ENCODE peak calls at places on chromosomes 13 and 19, in ten cellular contexts. X, I, H, B, C, T, P, G, Q and U are unnamed samples.

GRCh38 chr13:101556676-101557121 is 104.2 kb downstream of the ITGBL1 start:
- DNase-seq in Q (no peak), X (no peak), H (no peak), B (no peak), G (no peak), C (no peak), P (peak), I (no peak), T (no peak), U (peak)

GRCh38 chr13:113947321-113948033 is 26.4 kb downstream of the C13orf46 start:
- DNase-seq in T (no peak), X (no peak), I (no peak), H (no peak), P (peak), G (peak), Q (no peak), C (no peak), B (no peak), U (peak)

GRCh38 chr19:55066107-55066709 is 3.3 kb upstream of the RDH13 start:
- DNase-seq in Q (no peak), B (no peak), C (no peak), X (no peak), I (no peak), P (no peak), T (no peak), G (no peak), H (no peak), U (no peak)

GRCh38 chr13:22967669-22968068 is 213.1 kb upstream of the SGCG start:
- DNase-seq in Q (no peak), H (no peak), X (no peak), I (no peak), P (no peak), G (no peak), T (no peak), C (no peak), B (no peak), U (no peak)

GRCh38 chr19:29505034-29505824 is 20.6 kb upstream of the VSTM2B start:
- DNase-seq in P (no peak), X (peak), G (no peak), B (peak), T (no peak), H (no peak), I (no peak), Q (no peak), C (peak), U (no peak)

GRCh38 chr19:4676955-4677731 is 7.0 kb upstream of the MYDGF start:
- DNase-seq in T (no peak), B (peak), P (peak), C (no peak), H (no peak), I (no peak), X (peak), G (no peak), Q (peak), U (no peak)

GRCh38 chr19:42392165-42392564 is 2.1 kb upstream of the CNFN start:
- DNase-seq in B (no peak), H (no peak), Q (no peak), T (no peak), G (no peak), C (no peak), P (no peak), X (no peak), I (no peak), U (no peak)

GRCh38 chr19:10122066-10122465 is 2.4 kb upstream of the EIF3G start:
- DNase-seq in G (no peak), P (no peak), Q (no peak), C (no peak), T (no peak), X (no peak), H (no peak), I (no peak), B (no peak), U (no peak)

GRCh38 chr19:33443638-33444195 is 70.2 kb downstream of the CEBPG start:
- DNase-seq in I (no peak), X (no peak), C (no peak), P (peak), Q (no peak), G (no peak), H (no peak), B (no peak), T (no peak), U (peak)

GRCh38 chr19:38685666-38686529 is 38.4 kb downstream of the ACTN4 start:
- DNase-seq in X (no peak), B (no peak), C (no peak), I (no peak), G (no peak), P (no peak), H (no peak), Q (peak), T (no peak), U (no peak)

GRCh38 chr19:1942078-1942933 is 1.3 kb downstream of the CSNK1G2 start:
- DNase-seq in C (peak), I (no peak), B (peak), Q (peak), G (peak), X (peak), P (peak), T (peak), H (peak), U (peak)

GRCh38 chr13:89380101-89380500 is 1708.9 kb downstream of the SLITRK5 start:
- DNase-seq in B (no peak), X (no peak), G (no peak), I (no peak), Q (peak), P (no peak), T (no peak), H (no peak), C (no peak), U (no peak)

GRCh38 chr19:7427944-7428343 is 60.9 kb downstream of the PEX11G start:
- DNase-seq in H (no peak), I (no peak), B (no peak), Q (peak), T (no peak), C (no peak), G (no peak), P (no peak), X (no peak), U (no peak)

GRCh38 chr13:25200783-25201182 is 28.7 kb upstream of the AMER2 start:
- DNase-seq in G (no peak), B (no peak), T (no peak), C (no peak), I (no peak), X (no peak), Q (no peak), P (no peak), H (no peak), U (no peak)